ENCODE peak calls at places on chromosomes 5 and 9, in eight cellular contexts. One of them, this sample, is unnamed.

GRCh38 chr5:40401965-40402364 is 277.8 kb upstream of the PTGER4 start:
- DNase-seq in neural progenitor cell: no peak
- DNase-seq in upper lobe of right lung: no peak
- DNase-seq in stimulated activated CD8-positive, alpha-beta memory T cell treated with anti-CD3 and anti-CD28 coated beads, Interleukin-7, amount 100 ng/mL, for 48 hours: no peak
- DNase-seq in naive B cell: no peak
- DNase-seq in HEK293T: no peak
- DNase-seq in pons: no peak
- DNase-seq in amniotic stem cell: no peak
- DNase-seq in this sample: no peak

GRCh38 chr9:2336055-2336454 is 285.5 kb upstream of the VLDLR start:
- DNase-seq in neural progenitor cell: no peak
- DNase-seq in upper lobe of right lung: no peak
- DNase-seq in stimulated activated CD8-positive, alpha-beta memory T cell treated with anti-CD3 and anti-CD28 coated beads, Interleukin-7, amount 100 ng/mL, for 48 hours: no peak
- DNase-seq in naive B cell: no peak
- DNase-seq in HEK293T: no peak
- DNase-seq in pons: peak
- DNase-seq in amniotic stem cell: no peak
- DNase-seq in this sample: no peak

GRCh38 chr5:149664083-149664482 is 66.0 kb upstream of the PPARGC1B start:
- DNase-seq in neural progenitor cell: no peak
- DNase-seq in upper lobe of right lung: no peak
- DNase-seq in stimulated activated CD8-positive, alpha-beta memory T cell treated with anti-CD3 and anti-CD28 coated beads, Interleukin-7, amount 100 ng/mL, for 48 hours: no peak
- DNase-seq in naive B cell: no peak
- DNase-seq in HEK293T: no peak
- DNase-seq in pons: no peak
- DNase-seq in amniotic stem cell: no peak
- DNase-seq in this sample: no peak

GRCh38 chr5:113510836-113511451 is 2.5 kb upstream of the YTHDC2 start:
- DNase-seq in neural progenitor cell: peak
- DNase-seq in upper lobe of right lung: no peak
- DNase-seq in stimulated activated CD8-positive, alpha-beta memory T cell treated with anti-CD3 and anti-CD28 coated beads, Interleukin-7, amount 100 ng/mL, for 48 hours: no peak
- DNase-seq in naive B cell: no peak
- DNase-seq in HEK293T: no peak
- DNase-seq in pons: no peak
- DNase-seq in amniotic stem cell: no peak
- DNase-seq in this sample: no peak

GRCh38 chr9:78239506-78239905 is 3.6 kb downstream of the CEP78 start:
- DNase-seq in neural progenitor cell: peak
- DNase-seq in upper lobe of right lung: no peak
- DNase-seq in stimulated activated CD8-positive, alpha-beta memory T cell treated with anti-CD3 and anti-CD28 coated beads, Interleukin-7, amount 100 ng/mL, for 48 hours: no peak
- DNase-seq in naive B cell: no peak
- DNase-seq in HEK293T: peak
- DNase-seq in pons: no peak
- DNase-seq in amniotic stem cell: no peak
- DNase-seq in this sample: peak

GRCh38 chr9:109248133-109248581 is 72.7 kb downstream of the EPB41L4B start:
- DNase-seq in neural progenitor cell: no peak
- DNase-seq in upper lobe of right lung: no peak
- DNase-seq in stimulated activated CD8-positive, alpha-beta memory T cell treated with anti-CD3 and anti-CD28 coated beads, Interleukin-7, amount 100 ng/mL, for 48 hours: no peak
- DNase-seq in naive B cell: no peak
- DNase-seq in HEK293T: no peak
- DNase-seq in pons: no peak
- DNase-seq in amniotic stem cell: no peak
- DNase-seq in this sample: peak

GRCh38 chr5:132010645-132011560 is 555 bp downstream of the ACSL6 start:
- DNase-seq in neural progenitor cell: peak
- DNase-seq in upper lobe of right lung: peak
- DNase-seq in stimulated activated CD8-positive, alpha-beta memory T cell treated with anti-CD3 and anti-CD28 coated beads, Interleukin-7, amount 100 ng/mL, for 48 hours: no peak
- DNase-seq in naive B cell: no peak
- DNase-seq in HEK293T: no peak
- DNase-seq in pons: no peak
- DNase-seq in amniotic stem cell: no peak
- DNase-seq in this sample: peak

GRCh38 chr5:173758675-173759074 is 129.5 kb upstream of the CPEB4 start:
- DNase-seq in neural progenitor cell: no peak
- DNase-seq in upper lobe of right lung: no peak
- DNase-seq in stimulated activated CD8-positive, alpha-beta memory T cell treated with anti-CD3 and anti-CD28 coated beads, Interleukin-7, amount 100 ng/mL, for 48 hours: no peak
- DNase-seq in naive B cell: no peak
- DNase-seq in HEK293T: no peak
- DNase-seq in pons: no peak
- DNase-seq in amniotic stem cell: no peak
- DNase-seq in this sample: no peak

GRCh38 chr9:136090060-136090735 is 4.9 kb downstream of the NACC2 start:
- DNase-seq in neural progenitor cell: peak
- DNase-seq in upper lobe of right lung: no peak
- DNase-seq in stimulated activated CD8-positive, alpha-beta memory T cell treated with anti-CD3 and anti-CD28 coated beads, Interleukin-7, amount 100 ng/mL, for 48 hours: no peak
- DNase-seq in naive B cell: no peak
- DNase-seq in HEK293T: no peak
- DNase-seq in pons: no peak
- DNase-seq in amniotic stem cell: no peak
- DNase-seq in this sample: no peak

GRCh38 chr5:33827885-33828284 is 63.9 kb downstream of the ADAMTS12 start:
- DNase-seq in neural progenitor cell: no peak
- DNase-seq in upper lobe of right lung: no peak
- DNase-seq in stimulated activated CD8-positive, alpha-beta memory T cell treated with anti-CD3 and anti-CD28 coated beads, Interleukin-7, amount 100 ng/mL, for 48 hours: no peak
- DNase-seq in naive B cell: no peak
- DNase-seq in HEK293T: no peak
- DNase-seq in pons: no peak
- DNase-seq in amniotic stem cell: no peak
- DNase-seq in this sample: no peak

GRCh38 chr5:1134478-1134877 is 22.6 kb upstream of the SLC12A7 start:
- DNase-seq in neural progenitor cell: no peak
- DNase-seq in upper lobe of right lung: no peak
- DNase-seq in stimulated activated CD8-positive, alpha-beta memory T cell treated with anti-CD3 and anti-CD28 coated beads, Interleukin-7, amount 100 ng/mL, for 48 hours: no peak
- DNase-seq in naive B cell: peak
- DNase-seq in HEK293T: no peak
- DNase-seq in pons: no peak
- DNase-seq in amniotic stem cell: no peak
- DNase-seq in this sample: no peak

This sample was measured in WERI-Rb-1.